ENCODE peak calls at places on chromosomes 4 and X, in five cellular contexts. D, J, S, C and E are unnamed samples.

GRCh38 chr4:49032440-49033161 is 46.5 kb downstream of the CWH43 start:
- DNase-seq in D (no peak), J (peak; percentile 55), S (no peak), C (peak; percentile 7), E (no peak)

GRCh38 chrX:13803116-13803515 is 13.8 kb downstream of the GPM6B start:
- DNase-seq in D (no peak), J (peak; percentile 88), S (no peak), C (no peak), E (no peak)

GRCh38 chrX:16924631-16925239 is 21.7 kb upstream of the REPS2 start:
- DNase-seq in D (no peak), J (no peak), S (no peak), C (no peak), E (no peak)

GRCh38 chrX:103253608-103254007 is 1.3 kb downstream of the TCEAL8 start:
- DNase-seq in D (no peak), J (peak; percentile 57), S (no peak), C (no peak), E (no peak)

GRCh38 chr4:76282941-76283689 is 23.4 kb upstream of the STBD1 start:
- DNase-seq in D (no peak), J (no peak), S (no peak), C (no peak), E (no peak)

GRCh38 chrX:24506082-24506481 is 41.0 kb downstream of the PDK3 start:
- DNase-seq in D (no peak), J (no peak), S (no peak), C (peak; percentile 11), E (no peak)

GRCh38 chr4:7638463-7638862 is 203.7 kb upstream of the PSAPL1 start:
- DNase-seq in D (no peak), J (no peak), S (no peak), C (no peak), E (no peak)

GRCh38 chr4:128725405-128725804 is 84.1 kb upstream of the JADE1 start:
- DNase-seq in D (peak; percentile 44), J (peak; percentile 51), S (no peak), C (no peak), E (no peak)

GRCh38 chr4:86117781-86118302 is 242.0 kb downstream of the MAPK10 start:
- DNase-seq in D (no peak), J (no peak), S (no peak), C (no peak), E (no peak)

GRCh38 chr4:98642991-98643426 is 15.4 kb downstream of the TSPAN5 start:
- DNase-seq in D (no peak), J (no peak), S (no peak), C (no peak), E (no peak)

GRCh38 chrX:66676413-66676812 is 37.5 kb upstream of the EDA2R start:
- DNase-seq in D (no peak), J (no peak), S (no peak), C (no peak), E (no peak)

GRCh38 chrX:40099046-40099968 is 1.5 kb upstream of the BCOR start:
- DNase-seq in D (peak; percentile 16), J (peak; percentile 87), S (peak; percentile 70), C (peak; percentile 70), E (no peak)

GRCh38 chr4:77308843-77309242 is 151.8 kb downstream of the CCNG2 start:
- DNase-seq in D (no peak), J (no peak), S (no peak), C (peak; percentile 30), E (peak; percentile 49)

GRCh38 chrX:38347136-38347535 is 5.3 kb upstream of the OTC start:
- DNase-seq in D (no peak), J (no peak), S (no peak), C (no peak), E (no peak)

GRCh38 chrX:69031971-69032391 is 133.3 kb downstream of the PJA1 start:
- DNase-seq in D (no peak), J (peak; percentile 24), S (no peak), C (no peak), E (no peak)

GRCh38 chrX:110146521-110146920 is 143.6 kb downstream of the TMEM164 start:
- DNase-seq in D (peak; percentile 8), J (peak; percentile 68), S (no peak), C (peak; percentile 33), E (peak; percentile 45)

GRCh38 chr4:14867847-14868246 is 134.4 kb upstream of the CPEB2 start:
- DNase-seq in D (no peak), J (peak; percentile 75), S (no peak), C (no peak), E (no peak)

GRCh38 chr4:77151246-77151645 is 5.8 kb upstream of the CCNG2 start:
- DNase-seq in D (no peak), J (no peak), S (no peak), C (no peak), E (no peak)

GRCh38 chrX:117851025-117851424 is 265.6 kb downstream of the KLHL13 start:
- DNase-seq in D (no peak), J (no peak), S (no peak), C (no peak), E (no peak)

GRCh38 chr4:168683595-168683994 is 186.7 kb downstream of the PALLD start:
- DNase-seq in D (no peak), J (no peak), S (no peak), C (no peak), E (no peak)

GRCh38 chrX:69088171-69088938 is 76.9 kb downstream of the PJA1 start:
- DNase-seq in D (no peak), J (peak; percentile 67), S (no peak), C (no peak), E (no peak)

GRCh38 chr4:154164931-154165839 is 326.4 kb downstream of the DCHS2 start:
- DNase-seq in D (no peak), J (no peak), S (peak; percentile 24), C (no peak), E (no peak)

GRCh38 chrX:138847930-138848329 is 136.4 kb upstream of the FGF13 start:
- DNase-seq in D (no peak), J (no peak), S (no peak), C (no peak), E (no peak)

GRCh38 chrX:30141966-30142365 is 73.4 kb upstream of the MAGEB2 start:
- DNase-seq in D (no peak), J (peak; percentile 60), S (peak; percentile 0), C (peak; percentile 21), E (no peak)
- TF ChIP-seq CTCF in D (no peak), J (peak; percentile 81), S (no peak), C (no peak), E (peak; percentile 22)

GRCh38 chr4:1812720-1813119 is 19.6 kb downstream of the FGFR3 start:
- DNase-seq in D (no peak), J (no peak), S (no peak), C (no peak), E (no peak)

GRCh38 chr4:1814453-1814852 is 21.4 kb downstream of the FGFR3 start:
- DNase-seq in D (no peak), J (no peak), S (no peak), C (no peak), E (no peak)

GRCh38 chr4:1813231-1813630 is 20.1 kb downstream of the FGFR3 start:
- DNase-seq in D (no peak), J (no peak), S (no peak), C (no peak), E (no peak)

GRCh38 chr4:1815096-1815996 is 22.3 kb downstream of the FGFR3 start:
- DNase-seq in D (no peak), J (no peak), S (no peak), C (no peak), E (no peak)

DNA sequence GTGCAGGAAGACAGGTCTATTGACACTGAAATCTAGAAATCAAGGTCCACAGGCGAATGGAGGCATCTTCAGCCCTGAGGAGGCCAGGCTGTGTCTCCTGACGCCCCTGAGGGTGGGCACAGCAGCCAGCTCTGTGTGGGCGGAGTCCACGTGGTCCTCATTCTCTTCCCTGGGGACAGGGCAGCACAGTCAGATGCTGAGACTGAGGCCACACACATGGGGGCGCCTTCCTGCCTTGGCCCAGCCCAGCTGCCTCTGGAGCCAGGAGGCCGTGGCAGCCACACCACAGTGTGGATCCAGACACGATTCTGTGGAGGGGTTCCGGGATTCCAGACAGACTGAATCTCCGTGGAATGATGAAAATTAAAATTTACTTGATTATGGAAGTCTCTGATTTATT is 20.8 kb downstream of the FGFR3 start:
- DNase-seq in D (no peak), J (no peak), S (no peak), C (no peak), E (no peak)
- TF ChIP-seq CTCF in D (no peak), J (peak; percentile 49), S (peak; percentile 17), C (no peak), E (peak; percentile 29)

GRCh38 chr4:181234951-181235350 is 1008.3 kb upstream of the TENM3 start:
- DNase-seq in D (no peak), J (no peak), S (no peak), C (no peak), E (no peak)
- TF ChIP-seq CTCF in D (no peak), J (no peak), S (no peak), C (no peak), E (no peak)

GRCh38 chrX:9693307-9694001 is 72.2 kb downstream of the GPR143 start:
- DNase-seq in D (no peak), J (no peak), S (no peak), C (no peak), E (no peak)

GRCh38 chrX:9688833-9689232 is 76.8 kb downstream of the GPR143 start:
- DNase-seq in D (no peak), J (no peak), S (no peak), C (no peak), E (no peak)

GRCh38 chrX:9687899-9688298 is 77.7 kb downstream of the GPR143 start:
- DNase-seq in D (no peak), J (no peak), S (no peak), C (no peak), E (no peak)

GRCh38 chrX:9690046-9690445 is 75.6 kb downstream of the GPR143 start:
- DNase-seq in D (no peak), J (no peak), S (no peak), C (no peak), E (no peak)
- TF ChIP-seq CTCF in D (no peak), J (no peak), S (no peak), C (no peak), E (no peak)

DNA sequence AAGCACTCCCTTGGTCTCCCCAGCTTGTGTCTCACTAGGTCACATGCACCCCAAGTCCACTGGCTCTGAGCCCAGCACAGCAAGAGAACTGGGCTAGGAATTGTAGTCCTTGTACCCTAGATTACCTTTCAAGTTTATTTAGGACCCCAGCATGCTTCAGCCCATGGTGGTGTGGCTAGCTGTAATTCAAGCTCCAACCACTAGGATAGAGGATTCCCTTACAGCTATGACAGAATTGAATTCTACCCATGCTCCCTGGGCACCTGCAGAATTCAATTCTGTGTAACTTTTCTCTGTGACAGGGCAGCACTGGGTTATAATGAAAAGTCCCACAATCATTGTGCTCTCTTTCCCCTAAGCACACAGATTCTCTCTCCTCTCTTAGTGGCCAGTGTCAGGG is 253.8 kb upstream of the DMD start:
- DNase-seq in D (no peak), J (no peak), S (no peak), C (no peak), E (no peak)
- TF ChIP-seq CTCF in D (no peak), J (peak; percentile 69), S (no peak), C (no peak), E (no peak)